ENCODE peak calls at places on chromosomes 4 and X, in seven cellular contexts. A, S, Y, D, H, T and B are unnamed samples.

GRCh38 chr4:159227984-159228383 is 125.1 kb downstream of the RAPGEF2 start:
- DNase-seq in A (no peak), S (no peak), Y (peak; percentile 75), D (peak; percentile 87), H (peak; percentile 81), T (no peak), B (peak; percentile 14)

GRCh38 chrX:54288989-54289388 is 68.9 kb downstream of the WNK3 start:
- DNase-seq in A (no peak), S (no peak), Y (no peak), D (no peak), H (no peak), T (no peak), B (no peak)

GRCh38 chr4:166312166-166312565 is 439.1 kb downstream of the TLL1 start:
- DNase-seq in A (no peak), S (no peak), Y (no peak), D (no peak), H (no peak), T (no peak), B (no peak)

GRCh38 chrX:130563476-130563875 is 161.7 kb downstream of the RBMX2 start:
- DNase-seq in A (no peak), S (no peak), Y (no peak), D (no peak), H (no peak), T (no peak), B (no peak)

GRCh38 chr4:66045913-66046312 is 375.6 kb upstream of the EPHA5 start:
- DNase-seq in A (no peak), S (no peak), Y (no peak), D (no peak), H (no peak), T (no peak), B (no peak)

GRCh38 chrX:110755061-110755460 is 40.6 kb downstream of the CHRDL1 start:
- DNase-seq in A (no peak), S (no peak), Y (peak; percentile 83), D (no peak), H (peak; percentile 47), T (no peak), B (no peak)

GRCh38 chr4:7340553-7341433 is 93.9 kb downstream of the PSAPL1 start:
- DNase-seq in A (no peak), S (no peak), Y (no peak), D (no peak), H (no peak), T (no peak), B (no peak)

GRCh38 chr4:168666531-168666930 is 169.7 kb downstream of the PALLD start:
- DNase-seq in A (no peak), S (no peak), Y (peak; percentile 50), D (no peak), H (peak; percentile 46), T (no peak), B (no peak)

GRCh38 chr4:40719008-40719623 is 30.6 kb upstream of the NSUN7 start:
- DNase-seq in A (peak; percentile 58), S (no peak), Y (peak; percentile 69), D (peak; percentile 74), H (peak; percentile 69), T (no peak), B (no peak)

GRCh38 chr4:66688674-66689073 is 856.6 kb downstream of the CENPC start:
- DNase-seq in A (no peak), S (no peak), Y (peak; percentile 15), D (peak; percentile 46), H (peak; percentile 3), T (no peak), B (no peak)

GRCh38 chr4:140092094-140092820 is 61.7 kb downstream of the MAML3 start:
- DNase-seq in A (peak; percentile 91), S (no peak), Y (no peak), D (no peak), H (no peak), T (peak; percentile 53), B (no peak)

GRCh38 chrX:69280956-69281355 is 115.7 kb upstream of the PJA1 start:
- DNase-seq in A (no peak), S (no peak), Y (no peak), D (no peak), H (no peak), T (no peak), B (no peak)

GRCh38 chr4:38803833-38804653 is 548 bp downstream of the TLR1 start:
- DNase-seq in A (no peak), S (peak; percentile 7), Y (no peak), D (no peak), H (peak; percentile 31), T (no peak), B (no peak)

GRCh38 chr4:173231916-173232315 is 63.3 kb downstream of the GALNT7 start:
- DNase-seq in A (no peak), S (no peak), Y (peak; percentile 22), D (peak; percentile 46), H (peak; percentile 6), T (no peak), B (no peak)

GRCh38 chr4:158035662-158036195 is 137.1 kb downstream of the GASK1B start:
- DNase-seq in A (no peak), S (no peak), Y (no peak), D (no peak), H (no peak), T (no peak), B (no peak)

GRCh38 chr4:47930971-47931804 is 16.8 kb upstream of the NFXL1 start:
- DNase-seq in A (no peak), S (no peak), Y (peak; percentile 93), D (peak; percentile 54), H (peak; percentile 48), T (no peak), B (no peak)

GRCh38 chrX:44431206-44431605 is 87.7 kb upstream of the EFHC2 start:
- DNase-seq in A (no peak), S (no peak), Y (peak; percentile 54), D (peak; percentile 85), H (peak; percentile 4), T (no peak), B (no peak)

GRCh38 chrX:135421932-135422809 is at the start of gene SMIM10L2A:
- DNase-seq in A (no peak), S (no peak), Y (no peak), D (no peak), H (no peak), T (no peak), B (no peak)

GRCh38 chr4:55435136-55435535 is 39.4 kb downstream of the TMEM165 start:
- DNase-seq in A (no peak), S (no peak), Y (peak; percentile 49), D (peak; percentile 28), H (no peak), T (no peak), B (no peak)

GRCh38 chrX:137823257-137823656 is 257.3 kb downstream of the ZIC3 start:
- DNase-seq in A (no peak), S (no peak), Y (no peak), D (no peak), H (no peak), T (no peak), B (no peak)

GRCh38 chr4:59553063-59553738 is 1646.9 kb upstream of the ADGRL3 start:
- DNase-seq in A (no peak), S (no peak), Y (peak; percentile 14), D (peak; percentile 19), H (peak; percentile 11), T (no peak), B (no peak)

GRCh38 chr4:159504634-159505033 is 401.8 kb downstream of the RAPGEF2 start:
- DNase-seq in A (no peak), S (no peak), Y (peak; percentile 30), D (no peak), H (no peak), T (no peak), B (no peak)

GRCh38 chr4:6894528-6895498 is 14.8 kb upstream of the TBC1D14 start:
- DNase-seq in A (no peak), S (no peak), Y (no peak), D (no peak), H (no peak), T (no peak), B (no peak)

GRCh38 chr4:74418063-74418670 is 26.8 kb upstream of the AREG start:
- DNase-seq in A (no peak), S (no peak), Y (peak; percentile 95), D (peak; percentile 97), H (peak; percentile 58), T (no peak), B (no peak)

GRCh38 chr4:77045490-77045889 is 30.3 kb downstream of the CCNI start:
- DNase-seq in A (no peak), S (no peak), Y (peak; percentile 56), D (peak; percentile 29), H (no peak), T (no peak), B (no peak)

GRCh38 chr4:99852199-99852718 is 35.6 kb downstream of the DAPP1 start:
- DNase-seq in A (no peak), S (no peak), Y (no peak), D (no peak), H (no peak), T (no peak), B (no peak)

GRCh38 chrX:21132686-21133393 is 241.4 kb upstream of the CNKSR2 start:
- DNase-seq in A (no peak), S (no peak), Y (no peak), D (peak; percentile 41), H (no peak), T (no peak), B (no peak)

GRCh38 chr4:9988349-9988748 is 32.9 kb downstream of the SLC2A9 start:
- DNase-seq in A (no peak), S (no peak), Y (no peak), D (no peak), H (no peak), T (no peak), B (no peak)

GRCh38 chrX:99933865-99934264 is 476.2 kb downstream of the PCDH19 start:
- DNase-seq in A (no peak), S (no peak), Y (no peak), D (no peak), H (no peak), T (no peak), B (no peak)
- TF ChIP-seq CTCF in A (no peak), S (no peak), Y (no peak), D (no peak), H (no peak), T (no peak), B (no peak)

DNA sequence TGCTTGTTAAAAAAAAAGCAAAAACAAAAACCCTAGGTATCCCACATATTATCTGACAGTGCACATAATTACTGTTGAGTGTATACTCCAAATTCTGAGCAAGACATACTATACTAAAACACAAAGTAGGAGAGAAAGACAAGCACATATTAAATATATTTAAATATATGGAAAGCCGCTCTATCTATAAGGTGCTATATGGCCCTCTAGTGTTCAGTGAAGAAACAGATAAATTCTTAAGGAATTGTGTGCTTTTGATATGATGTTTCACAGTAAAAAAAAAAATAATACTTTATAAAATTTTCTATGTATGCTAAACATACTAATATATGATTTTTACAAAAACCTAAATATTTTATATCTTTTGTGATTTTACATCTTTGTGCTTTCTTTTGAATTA is 137.8 kb downstream of the FBXW7 start:
- DNase-seq in A (no peak), S (no peak), Y (peak; percentile 31), D (peak; percentile 27), H (no peak), T (no peak), B (no peak)
- TF ChIP-seq CTCF in A (no peak), S (peak; percentile 58), Y (peak; percentile 47), D (peak; percentile 14), H (peak; percentile 48), T (no peak), B (peak; percentile 66)

GRCh38 chr4:118224239-118224829 is 128.5 kb downstream of the PRSS12 start:
- DNase-seq in A (no peak), S (no peak), Y (peak; percentile 78), D (peak; percentile 69), H (peak; percentile 76), T (no peak), B (no peak)
- TF ChIP-seq CTCF in A (peak; percentile 38), S (peak; percentile 84), Y (peak; percentile 62), D (peak; percentile 45), H (peak; percentile 68), T (peak; percentile 27), B (peak; percentile 76)

GRCh38 chr4:136709897-136710296 is 822.4 kb downstream of the PCDH18 start:
- DNase-seq in A (no peak), S (no peak), Y (no peak), D (no peak), H (no peak), T (no peak), B (no peak)

GRCh38 chr4:136713140-136713539 is 819.2 kb downstream of the PCDH18 start:
- DNase-seq in A (no peak), S (no peak), Y (peak; percentile 2), D (no peak), H (no peak), T (no peak), B (no peak)
- TF ChIP-seq CTCF in A (no peak), S (no peak), Y (no peak), D (no peak), H (no peak), T (no peak), B (no peak)